ENCODE peak calls at places on chromosomes 12 and 14, in five cellular contexts. S is GM13976, C is GM23338, W is NT2/D1, F is T-cell. L is an unnamed sample.

GRCh38 chr14:36791402-36791801 is 129.7 kb downstream of the PAX9 start:
- DNase-seq in S (no peak), C (no peak), W (no peak), F (no peak), L (peak; percentile 40)

GRCh38 chr12:45637706-45638105 is 91.8 kb upstream of the ARID2 start:
- DNase-seq in S (no peak), C (no peak), W (no peak), F (no peak), L (no peak)

GRCh38 chr12:21545557-21545956 is 19.5 kb downstream of the SPX start:
- DNase-seq in S (no peak), C (no peak), W (no peak), F (no peak), L (no peak)

GRCh38 chr12:72053604-72054003 is 115.0 kb downstream of the TPH2 start:
- DNase-seq in S (no peak), C (no peak), W (no peak), F (no peak), L (no peak)

GRCh38 chr12:42504049-42504448 is 85.5 kb downstream of the PRICKLE1 start:
- DNase-seq in S (no peak), C (no peak), W (no peak), F (no peak), L (peak; percentile 56)

GRCh38 chr12:106187842-106188241 is 49.1 kb upstream of the NUAK1 start:
- DNase-seq in S (no peak), C (no peak), W (no peak), F (no peak), L (no peak)

GRCh38 chr14:85399196-85399595 is 130.7 kb upstream of the FLRT2 start:
- DNase-seq in S (no peak), C (no peak), W (no peak), F (no peak), L (no peak)

GRCh38 chr12:132275110-132275531 is 54.3 kb downstream of the GALNT9 start:
- DNase-seq in S (no peak), C (peak; percentile 78), W (peak; percentile 39), F (no peak), L (peak; percentile 94)

GRCh38 chr12:131923260-131923659 is 5.8 kb upstream of the PUS1 start:
- DNase-seq in S (peak; percentile 83), C (no peak), W (no peak), F (no peak), L (no peak)

GRCh38 chr12:132720606-132721005 is 10.0 kb downstream of the PGAM5 start:
- DNase-seq in S (no peak), C (no peak), W (no peak), F (no peak), L (no peak)

GRCh38 chr12:108609535-108610335 is 11.9 kb upstream of the TMEM119 start:
- DNase-seq in S (no peak), C (no peak), W (no peak), F (no peak), L (peak; percentile 81)

GRCh38 chr12:124002654-124003053 is 29.6 kb downstream of the ZNF664 start:
- DNase-seq in S (no peak), C (no peak), W (no peak), F (no peak), L (no peak)

GRCh38 chr12:111687255-111687654 is 1.4 kb downstream of the ACAD10 start:
- DNase-seq in S (peak; percentile 41), C (peak; percentile 28), W (no peak), F (no peak), L (peak; percentile 6)

GRCh38 chr14:50010752-50011151 is 105.6 kb downstream of the VCPKMT start:
- DNase-seq in S (no peak), C (no peak), W (no peak), F (no peak), L (no peak)

GRCh38 chr12:25054783-25055144 is 105.9 kb upstream of the BCAT1 start:
- DNase-seq in S (no peak), C (no peak), W (no peak), F (peak; percentile 42), L (no peak)

GRCh38 chr14:33678012-33678411 is 272.9 kb downstream of the EGLN3 start:
- DNase-seq in S (no peak), C (no peak), W (no peak), F (no peak), L (no peak)

GRCh38 chr14:100898935-100899840 is 4.3 kb downstream of the RTL1 start:
- DNase-seq in S (no peak), C (no peak), W (no peak), F (no peak), L (peak; percentile 21)

GRCh38 chr12:68746572-68747180 is 700 bp downstream of the SLC35E3 start:
- DNase-seq in S (peak; percentile 60), C (peak; percentile 49), W (peak; percentile 18), F (peak; percentile 1), L (peak; percentile 84)

GRCh38 chr12:119869720-119870119 is 7.4 kb downstream of the CIT start:
- DNase-seq in S (no peak), C (no peak), W (no peak), F (no peak), L (no peak)

GRCh38 chr12:105945935-105946334 is 192.8 kb downstream of the NUAK1 start:
- DNase-seq in S (no peak), C (no peak), W (peak; percentile 18), F (no peak), L (peak; percentile 18)

GRCh38 chr14:72172075-72172474 is 239.8 kb downstream of the RGS6 start:
- DNase-seq in S (no peak), C (no peak), W (no peak), F (no peak), L (no peak)

GRCh38 chr12:9642606-9643270 is 26.8 kb upstream of the CLEC2D start:
- DNase-seq in S (no peak), C (no peak), W (no peak), F (no peak), L (no peak)

GRCh38 chr14:91154851-91155625 is 41.2 kb downstream of the DGLUCY start:
- DNase-seq in S (no peak), C (no peak), W (no peak), F (peak; percentile 46), L (peak; percentile 73)

GRCh38 chr12:124044809-124045321 is 71.8 kb downstream of the ZNF664 start:
- DNase-seq in S (no peak), C (no peak), W (no peak), F (peak; percentile 9), L (no peak)

GRCh38 chr12:95259368-95259767 is 41.8 kb downstream of the VEZT start:
- DNase-seq in S (no peak), C (no peak), W (no peak), F (no peak), L (no peak)

GRCh38 chr12:49631336-49631907 is 8.1 kb downstream of the PRPF40B start:
- DNase-seq in S (no peak), C (peak; percentile 23), W (no peak), F (no peak), L (no peak)

GRCh38 chr12:59067068-59067467 is 146.8 kb upstream of the LRIG3 start:
- DNase-seq in S (no peak), C (no peak), W (no peak), F (no peak), L (peak; percentile 90)

GRCh38 chr14:56487090-56487667 is 92.4 kb upstream of the TMEM260 start:
- DNase-seq in S (no peak), C (peak; percentile 57), W (no peak), F (no peak), L (peak; percentile 41)

GRCh38 chr14:61885203-61885961 is 123.2 kb downstream of the SNAPC1 start:
- DNase-seq in S (no peak), C (no peak), W (no peak), F (no peak), L (no peak)

GRCh38 chr12:53255993-53256392 is 12.1 kb upstream of the ESPL1 start:
- DNase-seq in S (peak; percentile 58), C (no peak), W (no peak), F (no peak), L (no peak)

GRCh38 chr14:89455412-89455811 is 38.4 kb upstream of the FOXN3 start:
- DNase-seq in S (no peak), C (no peak), W (no peak), F (no peak), L (peak; percentile 25)

GRCh38 chr12:131096681-131097181 is 143.0 kb downstream of the ADGRD1 start:
- DNase-seq in S (no peak), C (no peak), W (no peak), F (no peak), L (no peak)

GRCh38 chr14:72801841-72802587 is 91.9 kb downstream of the DPF3 start:
- DNase-seq in S (no peak), C (no peak), W (no peak), F (no peak), L (no peak)

GRCh38 chr14:93160353-93160801 is 24.3 kb downstream of the MOAP1 start:
- DNase-seq in S (peak; percentile 46), C (peak; percentile 73), W (no peak), F (no peak), L (peak; percentile 47)

GRCh38 chr12:53737951-53738833 is 10.9 kb upstream of the CALCOCO1 start:
- DNase-seq in S (no peak), C (peak; percentile 83), W (no peak), F (peak; percentile 26), L (peak; percentile 67)

GRCh38 chr12:58530421-58531067 is 389.8 kb downstream of the LRIG3 start:
- DNase-seq in S (no peak), C (no peak), W (no peak), F (no peak), L (no peak)

GRCh38 chr12:78963439-78964222 is 99.1 kb downstream of the SYT1 start:
- DNase-seq in S (no peak), C (no peak), W (no peak), F (no peak), L (no peak)

GRCh38 chr12:88299567-88300101 is 157.5 kb downstream of the TMTC3 start:
- DNase-seq in S (peak; percentile 43), C (no peak), W (no peak), F (no peak), L (no peak)

GRCh38 chr12:33439587-33440011 is at the start of gene SYT10:
- DNase-seq in S (no peak), C (peak; percentile 89), W (peak; percentile 90), F (no peak), L (peak; percentile 87)

GRCh38 chr14:38238332-38238731 is 17.6 kb downstream of the CLEC14A start:
- DNase-seq in S (no peak), C (no peak), W (no peak), F (no peak), L (no peak)